ENCODE peak calls at places on chromosomes 2 and 18, in ten cellular contexts. N, T, L, O, R, U, Y, B, D and A are unnamed samples.

GRCh38 chr18:8260319-8260718 is 348.9 kb upstream of the RAB12 start:
- DNase-seq in N (peak; percentile 46), Y (no peak), O (peak; percentile 16), R (no peak), T (no peak), U (no peak), B (no peak), L (no peak), D (no peak), A (no peak)

GRCh38 chr2:27078267-27079194 is at the start of gene EMILIN1:
- DNase-seq in D (peak; percentile 98), L (no peak), T (peak; percentile 41), R (no peak), U (peak; percentile 90), N (peak; percentile 98), O (peak; percentile 96), B (peak; percentile 64), Y (peak; percentile 93), A (no peak)

GRCh38 chr2:74849228-74849892 is 15.4 kb downstream of the HK2 start:
- DNase-seq in N (no peak), U (no peak), D (peak; percentile 80), O (no peak), B (no peak), R (no peak), Y (no peak), T (no peak), L (peak; percentile 57), A (no peak)

GRCh38 chr2:64374686-64375085 is 79.3 kb upstream of the LGALSL start:
- DNase-seq in N (no peak), O (no peak), T (no peak), R (no peak), Y (no peak), U (no peak), D (peak; percentile 43), B (no peak), L (no peak), A (no peak)

GRCh38 chr2:19569300-19569791 is 210.9 kb upstream of the OSR1 start:
- DNase-seq in B (no peak), T (no peak), L (no peak), O (no peak), R (no peak), N (no peak), U (no peak), Y (peak; percentile 43), D (peak; percentile 46), A (no peak)

GRCh38 chr2:109330056-109330455 is 201.1 kb downstream of the SH3RF3 start:
- DNase-seq in D (peak; percentile 72), U (no peak), Y (peak; percentile 45), T (no peak), O (peak; percentile 67), N (peak; percentile 74), L (no peak), B (no peak), R (no peak), A (no peak)

GRCh38 chr2:12303181-12304030 is 413.3 kb upstream of the TRIB2 start:
- DNase-seq in R (no peak), O (peak; percentile 99), T (no peak), D (peak; percentile 95), U (peak; percentile 28), B (no peak), L (peak; percentile 27), N (peak; percentile 93), Y (peak; percentile 99), A (no peak)

GRCh38 chr18:26553943-26554342 is 5.6 kb upstream of the KCTD1 start:
- DNase-seq in Y (no peak), T (no peak), O (no peak), L (no peak), D (no peak), N (no peak), R (no peak), B (no peak), U (no peak), A (no peak)

GRCh38 chr18:24603151-24603550 is 142.7 kb downstream of the HRH4 start:
- DNase-seq in R (no peak), U (no peak), L (no peak), O (no peak), T (no peak), B (no peak), N (no peak), D (no peak), Y (no peak), A (no peak)

GRCh38 chr2:161206491-161207032 is 46.3 kb downstream of the TANK start:
- DNase-seq in U (no peak), B (no peak), Y (peak; percentile 49), T (no peak), N (no peak), R (no peak), D (peak; percentile 82), O (no peak), L (no peak), A (no peak)

GRCh38 chr18:22283397-22283796 is 114.0 kb downstream of the GATA6 start:
- DNase-seq in U (no peak), R (no peak), Y (peak; percentile 59), B (no peak), D (no peak), O (peak; percentile 62), T (no peak), N (no peak), L (no peak), A (no peak)

GRCh38 chr2:217667545-217667944 is 335.2 kb downstream of the TNS1 start:
- DNase-seq in B (no peak), D (no peak), T (no peak), O (no peak), U (no peak), N (peak; percentile 41), R (no peak), L (no peak), Y (no peak), A (no peak)

GRCh38 chr18:48990497-48991298 is 39.9 kb upstream of the SMAD7 start:
- DNase-seq in U (peak; percentile 78), B (no peak), T (no peak), Y (peak; percentile 38), O (peak; percentile 52), L (no peak), N (peak; percentile 76), D (no peak), R (no peak), A (no peak)

GRCh38 chr2:120856421-120856862 is 120.8 kb downstream of the GLI2 start:
- DNase-seq in R (no peak), B (no peak), D (peak; percentile 58), O (no peak), Y (peak; percentile 32), U (peak; percentile 78), N (peak; percentile 52), T (no peak), L (no peak), A (no peak)

GRCh38 chr2:46635442-46635841 is 156.1 kb downstream of the TMEM247 start:
- DNase-seq in Y (no peak), D (no peak), U (no peak), T (no peak), L (no peak), N (no peak), B (no peak), O (no peak), R (no peak), A (no peak)

GRCh38 chr2:48483506-48483905 is 46.4 kb upstream of the STON1 start:
- DNase-seq in B (no peak), R (no peak), U (no peak), L (no peak), N (peak; percentile 66), T (no peak), D (peak; percentile 82), O (peak; percentile 72), Y (peak; percentile 16), A (no peak)